ENCODE peak calls at places on chromosome X, in four cellular contexts. Q, H, U and Y are unnamed samples.

GRCh38 chrX:727738-728621 is 97.4 kb downstream of the SHOX start:
- DNase-seq in Q (no peak), H (no peak), U (no peak), Y (no peak)

GRCh38 chrX:130304587-130305368 is 34.9 kb upstream of the SLC25A14 start:
- DNase-seq in Q (no peak), H (no peak), U (peak; percentile 23), Y (no peak)

GRCh38 chrX:148412006-148412405 is 88.4 kb upstream of the AFF2 start:
- DNase-seq in Q (no peak), H (no peak), U (no peak), Y (no peak)

GRCh38 chrX:19168609-19169008 is 46.3 kb upstream of the ADGRG2 start:
- DNase-seq in Q (no peak), H (no peak), U (no peak), Y (no peak)

GRCh38 chrX:12269484-12269883 is 131.2 kb downstream of the FRMPD4 start:
- DNase-seq in Q (no peak), H (no peak), U (no peak), Y (no peak)

GRCh38 chrX:52870041-52870440 is 2.2 kb upstream of the XAGE3 start:
- DNase-seq in Q (no peak), H (no peak), U (no peak), Y (no peak)

GRCh38 chrX:21666679-21667078 is 8.5 kb upstream of the KLHL34 start:
- DNase-seq in Q (no peak), H (no peak), U (no peak), Y (no peak)

GRCh38 chrX:137565318-137565904 is 516 bp upstream of the ZIC3 start:
- DNase-seq in Q (no peak), H (no peak), U (no peak), Y (no peak)

GRCh38 chrX:108537005-108537404 is 97.4 kb downstream of the COL4A5 start:
- DNase-seq in Q (no peak), H (no peak), U (peak; percentile 15), Y (peak; percentile 26)

GRCh38 chrX:13203281-13203680 is 116.6 kb downstream of the ATXN3L start:
- DNase-seq in Q (no peak), H (no peak), U (no peak), Y (no peak)